ENCODE peak calls at places on chromosome 7, in five cellular contexts. C is bronchial epithelial cell, X is colonic mucosa, I is heart right ventricle, Q is endodermal cell. K is an unnamed sample.

GRCh38 chr7:113912881-113913280 is 5.9 kb downstream of the PPP1R3A start:
- DNase-seq in I (no peak), C (no peak), Q (no peak), X (no peak), K (no peak)

GRCh38 chr7:69104023-69104422 is 494.3 kb upstream of the AUTS2 start:
- DNase-seq in I (no peak), Q (peak), X (no peak), C (no peak), K (no peak)

GRCh38 chr7:154177584-154177983 is 125.4 kb downstream of the DPP6 start:
- DNase-seq in C (no peak), X (no peak), I (no peak), Q (no peak), K (no peak)

GRCh38 chr7:54869513-54869912 is 110.5 kb upstream of the SEC61G start:
- DNase-seq in C (no peak), I (no peak), X (no peak), Q (no peak), K (no peak)

GRCh38 chr7:4134631-4135030 is 547.5 kb upstream of the FOXK1 start:
- DNase-seq in C (no peak), I (no peak), X (no peak), Q (no peak), K (no peak)

GRCh38 chr7:5636914-5637313 is 144.5 kb downstream of the RNF216 start:
- DNase-seq in X (peak), Q (peak), I (peak), C (peak), K (no peak)

GRCh38 chr7:32250494-32251260 is 180.5 kb upstream of the PDE1C start:
- DNase-seq in I (no peak), C (no peak), Q (no peak), X (no peak), K (no peak)

GRCh38 chr7:46391215-46391614 is 470.1 kb upstream of the IGFBP3 start:
- DNase-seq in I (no peak), C (no peak), X (no peak), Q (no peak), K (no peak)

GRCh38 chr7:151832656-151833055 is 44.3 kb downstream of the PRKAG2 start:
- DNase-seq in X (no peak), I (no peak), Q (no peak), C (no peak), K (no peak)

GRCh38 chr7:80420876-80421275 is 91.0 kb downstream of the GNAT3 start:
- DNase-seq in Q (no peak), C (no peak), I (no peak), X (no peak), K (no peak)

GRCh38 chr7:85415743-85416142 is 228.9 kb upstream of the SEMA3D start:
- DNase-seq in Q (no peak), I (no peak), C (no peak), X (no peak), K (no peak)

GRCh38 chr7:90225601-90226000 is 14.1 kb downstream of the STEAP2 start:
- DNase-seq in I (no peak), C (no peak), X (no peak), Q (no peak), K (no peak)

GRCh38 chr7:113783403-113783802 is 135.4 kb downstream of the PPP1R3A start:
- DNase-seq in C (no peak), Q (no peak), X (no peak), I (no peak), K (no peak)

GRCh38 chr7:90994601-90995000 is 269.6 kb upstream of the FZD1 start:
- DNase-seq in X (no peak), I (no peak), Q (no peak), C (peak), K (no peak)

GRCh38 chr7:101560856-101561255 is 68.2 kb downstream of the MYL10 start:
- DNase-seq in X (no peak), C (no peak), Q (peak), I (no peak), K (no peak)

GRCh38 chr7:66505531-66506451 is 122.9 kb upstream of the KCTD7 start:
- DNase-seq in Q (no peak), C (no peak), X (no peak), I (no peak), K (no peak)

GRCh38 chr7:17184805-17185689 is 113.4 kb upstream of the AHR start:
- DNase-seq in Q (no peak), X (no peak), I (no peak), C (no peak), K (peak)

GRCh38 chr7:43803865-43804264 is 45.4 kb downstream of the BLVRA start:
- DNase-seq in X (no peak), I (no peak), C (no peak), Q (no peak), K (no peak)

GRCh38 chr7:101717986-101718746 is 89.1 kb upstream of the MYL10 start:
- DNase-seq in X (peak), I (peak), C (no peak), Q (no peak), K (no peak)

GRCh38 chr7:131365876-131366275 is 38.2 kb downstream of the MKLN1 start:
- DNase-seq in X (no peak), Q (no peak), C (peak), I (no peak), K (no peak)

GRCh38 chr7:121544726-121545125 is 148.6 kb upstream of the FAM3C start:
- DNase-seq in Q (peak), I (no peak), C (peak), X (no peak), K (peak)

GRCh38 chr7:79636849-79637248 is 183.4 kb upstream of the MAGI2 start:
- DNase-seq in X (no peak), C (no peak), Q (no peak), I (no peak), K (no peak)

GRCh38 chr7:116075351-116076145 is 45.0 kb upstream of the TFEC start:
- DNase-seq in Q (peak), X (no peak), C (peak), I (no peak), K (no peak)

GRCh38 chr7:128869138-128869943 is 6.7 kb downstream of the ATP6V1F start:
- DNase-seq in I (peak), X (peak), Q (peak), C (no peak), K (peak)

GRCh38 chr7:151696738-151697514 is 177.2 kb upstream of the RHEB start:
- DNase-seq in I (peak), X (peak), Q (peak), C (peak), K (no peak)

GRCh38 chr7:158880973-158881372 is 24.6 kb downstream of the DYNC2I1 start:
- DNase-seq in I (no peak), C (no peak), X (no peak), Q (no peak), K (no peak)

GRCh38 chr7:158887594-158887993 is 31.2 kb downstream of the DYNC2I1 start:
- DNase-seq in Q (no peak), X (no peak), C (no peak), I (no peak), K (no peak)

GRCh38 chr7:158881731-158882130 is 25.4 kb downstream of the DYNC2I1 start:
- DNase-seq in X (no peak), I (no peak), C (no peak), Q (no peak), K (no peak)

GRCh38 chr7:158885624-158886023 is 29.3 kb downstream of the DYNC2I1 start:
- DNase-seq in X (no peak), Q (no peak), C (peak), I (no peak), K (no peak)
- TF ChIP-seq CTCF in X (no peak), Q (peak), C (no peak), I (peak), K (peak)

DNA sequence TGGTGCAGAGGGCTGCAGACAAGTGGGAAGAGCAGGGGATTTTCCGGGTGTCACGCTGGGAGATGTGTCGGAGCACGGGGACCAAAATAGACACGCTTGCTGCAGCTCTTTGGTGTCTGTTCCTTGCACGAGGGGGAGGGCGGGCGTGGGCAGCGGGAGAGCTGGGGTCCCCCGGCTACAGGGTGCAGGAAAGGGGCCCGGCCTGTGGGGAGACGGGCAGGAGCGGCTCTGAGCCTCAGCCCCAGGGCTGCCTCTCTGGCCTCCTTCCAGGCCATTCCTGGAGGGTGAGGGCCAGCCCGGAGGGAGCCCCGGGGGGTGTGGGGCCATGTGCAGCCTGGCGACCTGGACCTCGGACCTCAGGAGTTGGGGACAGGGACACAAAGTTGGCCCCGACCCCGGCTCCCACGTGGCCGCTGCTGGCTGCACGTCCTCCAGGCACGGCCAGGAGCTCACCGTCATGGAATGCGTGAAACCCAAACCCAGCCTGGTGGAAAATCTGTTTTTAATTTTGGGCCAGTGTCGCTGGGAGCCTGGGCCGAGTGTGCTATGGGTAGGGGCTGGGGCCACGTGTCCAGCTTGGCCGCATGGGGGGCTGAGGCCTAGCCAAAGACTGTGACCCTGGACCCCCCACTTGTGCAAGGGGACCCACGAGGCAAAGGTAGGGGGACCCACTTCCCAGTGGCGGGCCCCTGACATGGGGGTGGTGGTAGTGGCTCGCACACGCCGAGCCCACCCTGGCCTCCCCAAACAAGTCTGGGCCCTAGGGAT is 6.6 kb downstream of the TTYH3 start:
- DNase-seq in Q (no peak), I (peak), X (no peak), C (no peak), K (no peak)
- H3K4me3 ChIP-seq in Q (no peak), I (no peak), X (no peak), C (no peak), K (no peak)

DNA sequence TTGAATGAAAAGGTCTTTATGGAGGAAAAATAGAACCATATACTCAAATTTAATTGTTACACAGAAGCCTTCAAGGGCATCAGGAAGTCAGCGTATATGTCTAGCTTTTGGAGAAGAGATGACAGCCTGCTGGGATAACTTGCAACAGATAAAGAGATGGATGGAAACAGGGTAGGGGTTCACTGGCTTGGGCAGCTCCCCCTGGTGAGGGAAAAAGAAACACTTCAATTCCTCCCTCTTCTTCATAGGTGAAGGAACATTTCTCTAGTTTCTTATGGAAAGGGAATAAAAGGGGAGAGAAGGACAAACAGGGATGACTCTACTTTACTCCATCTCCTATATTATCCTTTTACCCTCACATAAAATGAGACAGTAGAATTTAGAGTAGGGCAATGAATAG is 635.7 kb downstream of the PHTF2 start:
- DNase-seq in C (no peak), X (no peak), I (no peak), Q (no peak), K (no peak)
- TF ChIP-seq CTCF in C (no peak), X (no peak), I (no peak), Q (peak), K (no peak)

GRCh38 chr7:30752484-30752883 is 549 bp downstream of the INMT start:
- DNase-seq in C (no peak), I (no peak), Q (no peak), X (no peak), K (no peak)
- H3K4me3 ChIP-seq in C (no peak), I (peak), Q (no peak), X (no peak), K (no peak)

K was measured in GM06990.